ENCODE peak calls at places on chromosomes 16 and 17, in five cellular contexts. T, X, Y, G and E are unnamed samples.

GRCh38 chr17:66662496-66662895 is 172.4 kb upstream of the CACNG5 start:
- DNase-seq in T (no peak), X (no peak), Y (no peak), G (no peak), E (no peak)

GRCh38 chr16:51359141-51359960 is 208.3 kb upstream of the SALL1 start:
- DNase-seq in T (no peak), X (no peak), Y (peak), G (no peak), E (no peak)

GRCh38 chr17:75518983-75519540 is 2.7 kb downstream of the TSEN54 start:
- DNase-seq in T (no peak), X (no peak), Y (no peak), G (no peak), E (no peak)

GRCh38 chr17:80117491-80118401 is 16.4 kb downstream of the GAA start:
- DNase-seq in T (no peak), X (no peak), Y (no peak), G (no peak), E (no peak)

GRCh38 chr17:78142113-78142861 is 3.9 kb upstream of the C17orf99 start:
- DNase-seq in T (peak), X (no peak), Y (no peak), G (no peak), E (peak)

GRCh38 chr17:43914451-43914850 is 7.1 kb upstream of the MPP2 start:
- DNase-seq in T (no peak), X (no peak), Y (no peak), G (no peak), E (no peak)

GRCh38 chr16:66703359-66704215 is 7.0 kb upstream of the CMTM4 start:
- DNase-seq in T (no peak), X (no peak), Y (no peak), G (no peak), E (no peak)

GRCh38 chr16:1208239-1208830 is 16.7 kb downstream of the TPSG1 start:
- DNase-seq in T (no peak), X (no peak), Y (no peak), G (no peak), E (no peak)

GRCh38 chr17:40952675-40953074 is 14.1 kb downstream of the KRT39 start:
- DNase-seq in T (no peak), X (no peak), Y (no peak), G (no peak), E (no peak)

GRCh38 chr17:57675427-57675826 is 69.7 kb downstream of the CCDC182 start:
- DNase-seq in T (no peak), X (no peak), Y (no peak), G (no peak), E (no peak)

GRCh38 chr16:85232369-85233142 is 120.3 kb upstream of the CIBAR2 start:
- DNase-seq in T (no peak), X (no peak), Y (no peak), G (no peak), E (no peak)

GRCh38 chr16:85465328-85466307 is 147.5 kb upstream of the GSE1 start:
- DNase-seq in T (peak), X (no peak), Y (no peak), G (no peak), E (no peak)

GRCh38 chr17:27526603-27527002 is 70.4 kb downstream of the KSR1 start:
- DNase-seq in T (no peak), X (no peak), Y (no peak), G (no peak), E (peak)

GRCh38 chr17:65314212-65314611 is 177.0 kb downstream of the RGS9 start:
- DNase-seq in T (no peak), X (no peak), Y (no peak), G (no peak), E (no peak)

GRCh38 chr16:31216552-31217530 is at the start of gene PYDC1:
- DNase-seq in T (no peak), X (no peak), Y (no peak), G (no peak), E (peak)

GRCh38 chr17:16652847-16653366 is 743 bp downstream of the ZNF624 start:
- DNase-seq in T (no peak), X (no peak), Y (no peak), G (no peak), E (peak)

GRCh38 chr16:12000032-12000431 is 23.5 kb downstream of the SNX29 start:
- DNase-seq in T (no peak), X (no peak), Y (no peak), G (no peak), E (no peak)

GRCh38 chr17:39099686-39100293 is 51.6 kb downstream of the PLXDC1 start:
- DNase-seq in T (no peak), X (no peak), Y (no peak), G (no peak), E (no peak)

GRCh38 chr17:66522591-66523272 is 220.3 kb downstream of the PRKCA start:
- DNase-seq in T (no peak), X (no peak), Y (no peak), G (no peak), E (no peak)

GRCh38 chr17:80296221-80296620 is 35.6 kb downstream of the RNF213 start:
- DNase-seq in T (no peak), X (no peak), Y (no peak), G (no peak), E (no peak)

GRCh38 chr17:1958134-1958881 is 66.8 kb downstream of the RTN4RL1 start:
- DNase-seq in T (no peak), X (no peak), Y (no peak), G (no peak), E (no peak)

GRCh38 chr17:44186307-44187130 is at the start of gene TMUB2:
- DNase-seq in T (peak), X (peak), Y (peak), G (peak), E (peak)

GRCh38 chr17:66900126-66901010 is 64.1 kb upstream of the CACNG4 start:
- DNase-seq in T (no peak), X (no peak), Y (no peak), G (peak), E (peak)

GRCh38 chr17:73357318-73357717 is 45.5 kb upstream of the CDC42EP4 start:
- DNase-seq in T (no peak), X (no peak), Y (no peak), G (no peak), E (no peak)

GRCh38 chr16:1152123-1152638 is 725 bp upstream of the CACNA1H start:
- DNase-seq in T (no peak), X (peak), Y (no peak), G (no peak), E (peak)

GRCh38 chr17:39152134-39152884 is 872 bp upstream of the PLXDC1 start:
- DNase-seq in T (no peak), X (peak), Y (no peak), G (peak), E (no peak)

GRCh38 chr16:81834868-81835267 is 55.8 kb downstream of the PLCG2 start:
- DNase-seq in T (no peak), X (no peak), Y (no peak), G (no peak), E (no peak)

GRCh38 chr16:27222499-27223225 is 19.3 kb downstream of the KDM8 start:
- DNase-seq in T (no peak), X (no peak), Y (no peak), G (no peak), E (no peak)

GRCh38 chr16:70561623-70562022 is 38.0 kb downstream of the SF3B3 start:
- DNase-seq in T (peak), X (no peak), Y (no peak), G (no peak), E (no peak)

GRCh38 chr17:38912221-38912813 is 13.1 kb upstream of the LASP1NB start:
- DNase-seq in T (peak), X (no peak), Y (no peak), G (no peak), E (no peak)

GRCh38 chr17:35731239-35731931 is at the start of gene RASL10B:
- DNase-seq in T (no peak), X (peak), Y (peak), G (peak), E (peak)

GRCh38 chr17:7224661-7225111 is 4.9 kb downstream of the ACADVL start:
- DNase-seq in T (no peak), X (no peak), Y (no peak), G (no peak), E (no peak)

GRCh38 chr16:46777804-46778203 is 29.7 kb upstream of the MYLK3 start:
- DNase-seq in T (no peak), X (no peak), Y (no peak), G (no peak), E (no peak)

GRCh38 chr17:44348234-44348987 is 3.3 kb downstream of the GRN start:
- DNase-seq in T (no peak), X (no peak), Y (no peak), G (peak), E (no peak)

GRCh38 chr17:31695456-31696090 is 163.5 kb downstream of the COPRS start:
- DNase-seq in T (no peak), X (no peak), Y (no peak), G (no peak), E (no peak)

GRCh38 chr16:2954228-2954627 is 9.8 kb upstream of the KREMEN2 start:
- DNase-seq in T (no peak), X (no peak), Y (no peak), G (no peak), E (no peak)

GRCh38 chr17:80743181-80743771 is 198.6 kb downstream of the RPTOR start:
- DNase-seq in T (no peak), X (peak), Y (no peak), G (no peak), E (no peak)

GRCh38 chr16:67198238-67198734 is 645 bp upstream of the ELMO3 start:
- DNase-seq in T (no peak), X (no peak), Y (no peak), G (peak), E (no peak)

GRCh38 chr17:57001541-57001940 is 23.6 kb downstream of the SCPEP1 start:
- DNase-seq in T (no peak), X (no peak), Y (no peak), G (no peak), E (no peak)